ENCODE peak calls at places on chromosomes 2 and 18, in six cellular contexts. W, J, Z, X, L and Y are unnamed samples.

GRCh38 chr18:63421514-63421913 is 762 bp downstream of the VPS4B start:
- DNase-seq in W (no peak), J (no peak), Z (no peak), X (peak), L (no peak), Y (no peak)

GRCh38 chr2:142140434-142140845 is 9.6 kb upstream of the LRP1B start:
- DNase-seq in W (no peak), J (no peak), Z (peak), X (peak), L (peak), Y (no peak)

GRCh38 chr2:136049991-136050573 is 64.7 kb upstream of the DARS1 start:
- DNase-seq in W (no peak), J (no peak), Z (no peak), X (no peak), L (no peak), Y (no peak)

GRCh38 chr18:827093-827677 is 15.1 kb upstream of the YES1 start:
- DNase-seq in W (no peak), J (no peak), Z (no peak), X (no peak), L (no peak), Y (no peak)

GRCh38 chr2:62306751-62307468 is 111.0 kb downstream of the B3GNT2 start:
- DNase-seq in W (no peak), J (no peak), Z (no peak), X (peak), L (no peak), Y (peak)

GRCh38 chr2:234446404-234447076 is 50.3 kb downstream of the ARL4C start:
- DNase-seq in W (peak), J (no peak), Z (no peak), X (no peak), L (no peak), Y (no peak)

GRCh38 chr2:115460008-115460407 is 1017.6 kb downstream of the DPP10 start:
- DNase-seq in W (no peak), J (no peak), Z (no peak), X (no peak), L (no peak), Y (no peak)

GRCh38 chr2:110702981-110703380 is 25.1 kb upstream of the BUB1 start:
- DNase-seq in W (no peak), J (no peak), Z (no peak), X (no peak), L (no peak), Y (no peak)